ENCODE peak calls at places on chromosome 9, in eight cellular contexts. One of them, this sample, is unnamed.

GRCh38 chr9:34723141-34723540 is 13.2 kb upstream of the CCL21 start:
- DNase-seq in NCI-H460: no peak
- DNase-seq in thoracic aorta: no peak
- DNase-seq in MM.1S: no peak
- DNase-seq in ACHN: no peak
- DNase-seq in anterior cingulate cortex: no peak
- DNase-seq in tibial nerve: no peak
- DNase-seq in transverse colon: no peak
- DNase-seq in this sample: no peak

GRCh38 chr9:113468716-113469448 is 5.4 kb downstream of the RGS3 start:
- DNase-seq in NCI-H460: no peak
- DNase-seq in thoracic aorta: no peak
- DNase-seq in MM.1S: peak
- DNase-seq in ACHN: no peak
- DNase-seq in anterior cingulate cortex: no peak
- DNase-seq in tibial nerve: no peak
- DNase-seq in transverse colon: no peak
- DNase-seq in this sample: peak

GRCh38 chr9:124302921-124303320 is 45.2 kb downstream of the NEK6 start:
- DNase-seq in NCI-H460: no peak
- DNase-seq in thoracic aorta: no peak
- DNase-seq in MM.1S: no peak
- DNase-seq in ACHN: no peak
- DNase-seq in anterior cingulate cortex: no peak
- DNase-seq in tibial nerve: no peak
- DNase-seq in transverse colon: no peak
- DNase-seq in this sample: no peak

GRCh38 chr9:16310288-16311145 is 560.0 kb downstream of the BNC2 start:
- DNase-seq in NCI-H460: no peak
- DNase-seq in thoracic aorta: no peak
- DNase-seq in MM.1S: no peak
- DNase-seq in ACHN: no peak
- DNase-seq in anterior cingulate cortex: no peak
- DNase-seq in tibial nerve: no peak
- DNase-seq in transverse colon: no peak
- DNase-seq in this sample: peak

GRCh38 chr9:119868694-119869093 is 499.5 kb upstream of the BRINP1 start:
- DNase-seq in NCI-H460: no peak
- DNase-seq in thoracic aorta: no peak
- DNase-seq in MM.1S: no peak
- DNase-seq in ACHN: no peak
- DNase-seq in anterior cingulate cortex: no peak
- DNase-seq in tibial nerve: no peak
- DNase-seq in transverse colon: peak
- DNase-seq in this sample: no peak

GRCh38 chr9:129558551-129559505 is 62.1 kb downstream of the C9orf50 start:
- DNase-seq in NCI-H460: no peak
- DNase-seq in thoracic aorta: no peak
- DNase-seq in MM.1S: no peak
- DNase-seq in ACHN: no peak
- DNase-seq in anterior cingulate cortex: no peak
- DNase-seq in tibial nerve: no peak
- DNase-seq in transverse colon: no peak
- DNase-seq in this sample: no peak

GRCh38 chr9:6930827-6931226 is 173.1 kb downstream of the KDM4C start:
- DNase-seq in NCI-H460: no peak
- DNase-seq in thoracic aorta: no peak
- DNase-seq in MM.1S: no peak
- DNase-seq in ACHN: peak
- DNase-seq in anterior cingulate cortex: no peak
- DNase-seq in tibial nerve: no peak
- DNase-seq in transverse colon: no peak
- DNase-seq in this sample: no peak

GRCh38 chr9:128120061-128120740 is 7.3 kb downstream of the PTGES2 start:
- DNase-seq in NCI-H460: no peak
- DNase-seq in thoracic aorta: no peak
- DNase-seq in MM.1S: no peak
- DNase-seq in ACHN: no peak
- DNase-seq in anterior cingulate cortex: no peak
- DNase-seq in tibial nerve: no peak
- DNase-seq in transverse colon: peak
- DNase-seq in this sample: no peak

GRCh38 chr9:3875371-3876132 is 349.8 kb upstream of the RFX3 start:
- DNase-seq in NCI-H460: peak
- DNase-seq in thoracic aorta: no peak
- DNase-seq in MM.1S: peak
- DNase-seq in ACHN: peak
- DNase-seq in anterior cingulate cortex: no peak
- DNase-seq in tibial nerve: no peak
- DNase-seq in transverse colon: no peak
- DNase-seq in this sample: no peak

GRCh38 chr9:114452219-114453169 is 52.8 kb downstream of the WHRN start:
- DNase-seq in NCI-H460: no peak
- DNase-seq in thoracic aorta: no peak
- DNase-seq in MM.1S: peak
- DNase-seq in ACHN: no peak
- DNase-seq in anterior cingulate cortex: no peak
- DNase-seq in tibial nerve: no peak
- DNase-seq in transverse colon: peak
- DNase-seq in this sample: peak

GRCh38 chr9:94085062-94085639 is 887 bp downstream of the PTPDC1 start:
- DNase-seq in NCI-H460: no peak
- DNase-seq in thoracic aorta: no peak
- DNase-seq in MM.1S: no peak
- DNase-seq in ACHN: peak
- DNase-seq in anterior cingulate cortex: no peak
- DNase-seq in tibial nerve: no peak
- DNase-seq in transverse colon: no peak
- DNase-seq in this sample: no peak

GRCh38 chr9:2192356-2192979 is 177.3 kb downstream of the SMARCA2 start:
- DNase-seq in NCI-H460: no peak
- DNase-seq in thoracic aorta: no peak
- DNase-seq in MM.1S: no peak
- DNase-seq in ACHN: no peak
- DNase-seq in anterior cingulate cortex: no peak
- DNase-seq in tibial nerve: no peak
- DNase-seq in transverse colon: no peak
- DNase-seq in this sample: no peak

GRCh38 chr9:83062653-83063527 is at the start of gene RASEF:
- DNase-seq in NCI-H460: no peak
- DNase-seq in thoracic aorta: no peak
- DNase-seq in MM.1S: no peak
- DNase-seq in ACHN: peak
- DNase-seq in anterior cingulate cortex: no peak
- DNase-seq in tibial nerve: no peak
- DNase-seq in transverse colon: peak
- DNase-seq in this sample: no peak

GRCh38 chr9:84851935-84852585 is 182.5 kb downstream of the NTRK2 start:
- DNase-seq in NCI-H460: peak
- DNase-seq in thoracic aorta: peak
- DNase-seq in MM.1S: no peak
- DNase-seq in ACHN: peak
- DNase-seq in anterior cingulate cortex: no peak
- DNase-seq in tibial nerve: peak
- DNase-seq in transverse colon: no peak
- DNase-seq in this sample: peak

GRCh38 chr9:113228130-113228665 is 6.9 kb downstream of the SLC31A1 start:
- DNase-seq in NCI-H460: no peak
- DNase-seq in thoracic aorta: no peak
- DNase-seq in MM.1S: no peak
- DNase-seq in ACHN: no peak
- DNase-seq in anterior cingulate cortex: no peak
- DNase-seq in tibial nerve: no peak
- DNase-seq in transverse colon: no peak
- DNase-seq in this sample: peak

GRCh38 chr9:2872307-2872940 is 28.5 kb upstream of the PUM3 start:
- DNase-seq in NCI-H460: peak
- DNase-seq in thoracic aorta: no peak
- DNase-seq in MM.1S: no peak
- DNase-seq in ACHN: peak
- DNase-seq in anterior cingulate cortex: no peak
- DNase-seq in tibial nerve: no peak
- DNase-seq in transverse colon: no peak
- DNase-seq in this sample: peak

GRCh38 chr9:112366591-112366990 is 13.3 kb upstream of the HSDL2 start:
- DNase-seq in NCI-H460: no peak
- DNase-seq in thoracic aorta: no peak
- DNase-seq in MM.1S: no peak
- DNase-seq in ACHN: no peak
- DNase-seq in anterior cingulate cortex: no peak
- DNase-seq in tibial nerve: no peak
- DNase-seq in transverse colon: no peak
- DNase-seq in this sample: no peak

GRCh38 chr9:133242241-133242640 is 32.8 kb downstream of the ABO start:
- DNase-seq in NCI-H460: no peak
- DNase-seq in thoracic aorta: no peak
- DNase-seq in MM.1S: no peak
- DNase-seq in ACHN: no peak
- DNase-seq in anterior cingulate cortex: no peak
- DNase-seq in tibial nerve: no peak
- DNase-seq in transverse colon: no peak
- DNase-seq in this sample: no peak

GRCh38 chr9:127264462-127265040 is at the start of gene GARNL3:
- DNase-seq in NCI-H460: no peak
- DNase-seq in thoracic aorta: no peak
- DNase-seq in MM.1S: no peak
- DNase-seq in ACHN: no peak
- DNase-seq in anterior cingulate cortex: no peak
- DNase-seq in tibial nerve: no peak
- DNase-seq in transverse colon: no peak
- DNase-seq in this sample: no peak

GRCh38 chr9:135939351-135940265 is 21.6 kb downstream of the UBAC1 start:
- DNase-seq in NCI-H460: no peak
- DNase-seq in thoracic aorta: no peak
- DNase-seq in MM.1S: no peak
- DNase-seq in ACHN: no peak
- DNase-seq in anterior cingulate cortex: no peak
- DNase-seq in tibial nerve: no peak
- DNase-seq in transverse colon: no peak
- DNase-seq in this sample: no peak

This sample was measured in adrenal gland.